ENCODE peak calls at places on chromosomes 7 and 10, in five cellular contexts. One of them, this sample, is unnamed.

GRCh38 chr10:70445718-70446485 is 4.4 kb upstream of the NODAL start:
- DNase-seq in GM12878: no peak
- DNase-seq in HepG2: no peak
- DNase-seq in K562: no peak
- DNase-seq in HCT116: no peak
- DNase-seq in this sample: no peak

GRCh38 chr7:47190462-47190861 is 391.4 kb downstream of the TNS3 start:
- DNase-seq in HCT116: no peak
- DNase-seq in GM12878: no peak
- DNase-seq in K562: no peak
- DNase-seq in HepG2: no peak
- DNase-seq in this sample: peak

GRCh38 chr7:24139996-24140395 is 144.0 kb upstream of the NPY start:
- DNase-seq in HepG2: no peak
- DNase-seq in HCT116: no peak
- DNase-seq in GM12878: no peak
- DNase-seq in K562: no peak
- DNase-seq in this sample: no peak

GRCh38 chr10:75065081-75065480 is 46.4 kb upstream of the SAMD8 start:
- DNase-seq in HCT116: no peak
- DNase-seq in HepG2: no peak
- DNase-seq in GM12878: no peak
- DNase-seq in K562: no peak
- DNase-seq in this sample: no peak

GRCh38 chr10:48574817-48575380 is 30.0 kb downstream of the ARHGAP22 start:
- DNase-seq in HCT116: no peak
- DNase-seq in GM12878: no peak
- DNase-seq in HepG2: no peak
- DNase-seq in K562: no peak
- DNase-seq in this sample: no peak

GRCh38 chr10:52486840-52487611 is 172.9 kb downstream of the DKK1 start:
- DNase-seq in HCT116: no peak
- DNase-seq in HepG2: no peak
- DNase-seq in K562: no peak
- DNase-seq in GM12878: no peak
- DNase-seq in this sample: no peak

GRCh38 chr7:139725077-139725476 is 52.7 kb downstream of the HIPK2 start:
- DNase-seq in K562: no peak
- DNase-seq in HCT116: no peak
- DNase-seq in HepG2: no peak
- DNase-seq in GM12878: peak
- DNase-seq in this sample: no peak

GRCh38 chr10:15735766-15736165 is 16.0 kb upstream of the ITGA8 start:
- DNase-seq in K562: no peak
- DNase-seq in HCT116: no peak
- DNase-seq in GM12878: no peak
- DNase-seq in HepG2: no peak
- DNase-seq in this sample: no peak

GRCh38 chr10:29790223-29790622 is 155.5 kb upstream of the SVIL start:
- DNase-seq in HCT116: no peak
- DNase-seq in K562: no peak
- DNase-seq in HepG2: no peak
- DNase-seq in GM12878: no peak
- DNase-seq in this sample: no peak

GRCh38 chr10:48768451-48768766 is 83.7 kb downstream of the WDFY4 start:
- DNase-seq in HepG2: no peak
- DNase-seq in HCT116: no peak
- DNase-seq in K562: no peak
- DNase-seq in GM12878: no peak
- DNase-seq in this sample: no peak

GRCh38 chr7:122887198-122887597 is 938 bp upstream of the CADPS2 start:
- DNase-seq in HCT116: peak
- DNase-seq in GM12878: no peak
- DNase-seq in K562: peak
- DNase-seq in HepG2: peak
- DNase-seq in this sample: peak

GRCh38 chr10:18875480-18875879 is 173.1 kb upstream of the MALRD1 start:
- DNase-seq in HepG2: no peak
- DNase-seq in K562: no peak
- DNase-seq in GM12878: no peak
- DNase-seq in HCT116: no peak
- DNase-seq in this sample: no peak

GRCh38 chr7:93574269-93574645 is 267 bp downstream of the CALCR start:
- DNase-seq in HCT116: no peak
- DNase-seq in HepG2: no peak
- DNase-seq in K562: no peak
- DNase-seq in GM12878: no peak
- DNase-seq in this sample: peak

GRCh38 chr10:116690356-116691078 is 51.8 kb downstream of the HSPA12A start:
- DNase-seq in GM12878: no peak
- DNase-seq in HCT116: no peak
- DNase-seq in HepG2: no peak
- DNase-seq in K562: peak
- DNase-seq in this sample: no peak

GRCh38 chr7:83976302-83976701 is 218.3 kb downstream of the SEMA3A start:
- DNase-seq in HepG2: peak
- DNase-seq in K562: peak
- DNase-seq in GM12878: no peak
- DNase-seq in HCT116: no peak
- DNase-seq in this sample: peak

GRCh38 chr7:87414400-87415188 is 60.9 kb downstream of the ABCB4 start:
- DNase-seq in GM12878: no peak
- DNase-seq in K562: no peak
- DNase-seq in HCT116: no peak
- DNase-seq in HepG2: peak
- DNase-seq in this sample: no peak

GRCh38 chr10:37712489-37713131 is 144.8 kb downstream of the ZNF248 start:
- DNase-seq in GM12878: no peak
- DNase-seq in K562: no peak
- DNase-seq in HepG2: no peak
- DNase-seq in HCT116: no peak
- DNase-seq in this sample: no peak

GRCh38 chr7:71746004-71746403 is 614.1 kb downstream of the GALNT17 start:
- DNase-seq in HCT116: no peak
- DNase-seq in K562: no peak
- DNase-seq in GM12878: no peak
- DNase-seq in HepG2: no peak
- DNase-seq in this sample: no peak

GRCh38 chr7:141290951-141291350 is 217.1 kb downstream of the TMEM178B start:
- DNase-seq in HepG2: no peak
- DNase-seq in GM12878: no peak
- DNase-seq in HCT116: no peak
- DNase-seq in K562: no peak
- DNase-seq in this sample: no peak

GRCh38 chr10:42960491-42961155 is 116.2 kb upstream of the RET start:
- DNase-seq in HCT116: peak
- DNase-seq in K562: no peak
- DNase-seq in HepG2: no peak
- DNase-seq in GM12878: no peak
- DNase-seq in this sample: no peak

GRCh38 chr10:15262036-15262713 is 93.7 kb upstream of the NMT2 start:
- DNase-seq in HepG2: peak
- DNase-seq in K562: no peak
- DNase-seq in HCT116: no peak
- DNase-seq in GM12878: no peak
- DNase-seq in this sample: peak

GRCh38 chr10:77857272-77857671 is 69.3 kb downstream of the DLG5 start:
- DNase-seq in GM12878: no peak
- DNase-seq in HCT116: no peak
- DNase-seq in K562: no peak
- DNase-seq in HepG2: no peak
- DNase-seq in this sample: no peak

GRCh38 chr10:4131407-4132215 is 346.6 kb upstream of the KLF6 start:
- DNase-seq in GM12878: peak
- DNase-seq in HCT116: no peak
- DNase-seq in HepG2: no peak
- DNase-seq in K562: no peak
- DNase-seq in this sample: no peak

GRCh38 chr7:140876519-140877248 is 48.0 kb downstream of the BRAF start:
- DNase-seq in HepG2: no peak
- DNase-seq in GM12878: peak
- DNase-seq in HCT116: no peak
- DNase-seq in K562: no peak
- DNase-seq in this sample: no peak

GRCh38 chr10:123250640-123251039 is 96.4 kb downstream of the BUB3 start:
- DNase-seq in GM12878: no peak
- DNase-seq in K562: no peak
- DNase-seq in HCT116: no peak
- DNase-seq in HepG2: no peak
- DNase-seq in this sample: no peak

GRCh38 chr10:73810735-73811465 is 498 bp downstream of the NDST2 start:
- DNase-seq in HCT116: no peak
- DNase-seq in HepG2: no peak
- DNase-seq in GM12878: no peak
- DNase-seq in K562: peak
- DNase-seq in this sample: no peak

GRCh38 chr7:30148951-30149459 is 14.2 kb downstream of the MTURN start:
- DNase-seq in K562: no peak
- DNase-seq in HCT116: no peak
- DNase-seq in GM12878: no peak
- DNase-seq in HepG2: no peak
- DNase-seq in this sample: no peak

GRCh38 chr7:71538210-71538609 is 406.3 kb downstream of the GALNT17 start:
- DNase-seq in HCT116: no peak
- DNase-seq in HepG2: no peak
- DNase-seq in K562: no peak
- DNase-seq in GM12878: no peak
- DNase-seq in this sample: peak

GRCh38 chr10:126479280-126479679 is 91.0 kb upstream of the ADAM12 start:
- DNase-seq in GM12878: no peak
- DNase-seq in HepG2: no peak
- DNase-seq in HCT116: no peak
- DNase-seq in K562: no peak
- DNase-seq in this sample: no peak

GRCh38 chr7:68205826-68206225 is 1209.2 kb downstream of the TYW1 start:
- DNase-seq in HepG2: no peak
- DNase-seq in K562: no peak
- DNase-seq in GM12878: no peak
- DNase-seq in HCT116: no peak
- DNase-seq in this sample: no peak

GRCh38 chr10:68550747-68551411 is 9.3 kb upstream of the TET1 start:
- DNase-seq in HepG2: peak
- DNase-seq in K562: peak
- DNase-seq in GM12878: no peak
- DNase-seq in HCT116: peak
- DNase-seq in this sample: peak

GRCh38 chr10:80517416-80518142 is 20.1 kb upstream of the SH2D4B start:
- DNase-seq in GM12878: no peak
- DNase-seq in HCT116: no peak
- DNase-seq in HepG2: no peak
- DNase-seq in K562: no peak
- DNase-seq in this sample: no peak

GRCh38 chr10:80515511-80515910 is 22.2 kb upstream of the SH2D4B start:
- DNase-seq in HCT116: no peak
- DNase-seq in GM12878: no peak
- DNase-seq in HepG2: no peak
- DNase-seq in K562: no peak
- DNase-seq in this sample: no peak

GRCh38 chr10:80518143-80518806 is 19.4 kb upstream of the SH2D4B start:
- DNase-seq in K562: no peak
- DNase-seq in GM12878: no peak
- DNase-seq in HepG2: no peak
- DNase-seq in HCT116: no peak
- DNase-seq in this sample: no peak

GRCh38 chr10:80516506-80517075 is 21.1 kb upstream of the SH2D4B start:
- DNase-seq in HepG2: no peak
- DNase-seq in GM12878: no peak
- DNase-seq in HCT116: no peak
- DNase-seq in K562: no peak
- DNase-seq in this sample: no peak

GRCh38 chr10:80515941-80516340 is 21.8 kb upstream of the SH2D4B start:
- DNase-seq in HepG2: no peak
- DNase-seq in HCT116: no peak
- DNase-seq in K562: no peak
- DNase-seq in GM12878: no peak
- DNase-seq in this sample: no peak
- H3K4me2 ChIP-seq in HepG2: no peak
- H3K4me2 ChIP-seq in HCT116: no peak
- H3K4me2 ChIP-seq in K562: no peak
- H3K4me2 ChIP-seq in GM12878: no peak
- H3K4me2 ChIP-seq in this sample: no peak

DNA sequence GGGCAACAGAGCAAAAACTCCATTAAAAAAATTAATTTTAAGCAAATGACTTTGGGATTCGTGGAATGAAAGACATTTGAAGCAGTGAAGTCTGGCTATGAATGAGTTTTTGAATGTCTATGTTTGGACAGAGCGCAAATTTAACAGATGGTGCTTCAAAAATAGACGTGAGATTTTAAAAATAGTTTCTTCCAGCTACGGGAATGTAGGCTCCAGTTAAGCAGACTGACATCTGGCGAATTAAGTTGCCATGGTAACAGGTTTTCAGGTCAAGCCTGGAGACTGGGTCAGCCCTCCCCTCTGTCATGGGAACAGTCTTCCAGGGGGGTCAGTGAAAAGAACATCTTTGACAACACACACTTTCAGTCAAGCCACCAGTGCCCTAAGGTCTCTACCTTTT is 62.0 kb downstream of the MYOF start:
- DNase-seq in GM12878: no peak
- DNase-seq in HCT116: no peak
- DNase-seq in K562: no peak
- DNase-seq in HepG2: no peak
- DNase-seq in this sample: peak
- H3K27ac ChIP-seq in GM12878: no peak
- H3K27ac ChIP-seq in HCT116: no peak
- H3K27ac ChIP-seq in K562: no peak
- H3K27ac ChIP-seq in HepG2: no peak
- H3K27ac ChIP-seq in this sample: peak

DNA sequence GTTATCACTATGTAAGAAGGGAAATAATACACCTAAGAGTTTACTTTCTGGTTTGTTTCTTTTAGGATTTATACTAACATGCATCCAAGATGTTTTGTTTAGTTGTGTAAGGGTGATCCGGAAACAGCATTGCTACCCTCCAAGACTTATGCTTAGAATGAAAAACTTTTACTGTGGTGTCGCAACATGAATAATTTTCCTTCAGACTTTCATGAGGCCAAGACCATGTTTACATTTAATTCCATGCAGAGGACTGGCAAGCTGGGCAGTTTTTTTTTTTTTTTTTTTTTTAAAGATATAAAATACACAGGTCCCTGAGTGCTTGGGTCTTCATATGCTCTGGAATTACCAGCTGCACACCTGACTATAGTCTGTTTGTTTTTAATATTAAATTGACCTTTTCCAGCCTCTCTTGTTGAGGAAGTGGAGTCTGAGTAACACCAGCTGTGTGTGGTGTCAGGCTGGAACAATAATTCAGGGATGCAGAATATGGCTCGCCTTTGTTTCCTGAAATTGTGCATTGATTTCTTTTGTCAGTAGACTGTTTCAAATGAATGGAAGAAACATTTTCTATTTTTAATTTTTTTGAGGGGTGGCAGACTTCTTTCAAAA is 81.7 kb downstream of the ST7 start:
- DNase-seq in HepG2: no peak
- DNase-seq in K562: no peak
- DNase-seq in GM12878: no peak
- DNase-seq in HCT116: no peak
- DNase-seq in this sample: no peak
- TF ChIP-seq ZBTB33 in HepG2: no peak
- TF ChIP-seq ZBTB33 in K562: no peak
- TF ChIP-seq ZBTB33 in GM12878: no peak
- TF ChIP-seq ZBTB33 in HCT116: no peak
- TF ChIP-seq ZBTB33 in this sample: no peak

GRCh38 chr7:107564553-107565298 is 955 bp downstream of the DUS4L start:
- DNase-seq in GM12878: no peak
- DNase-seq in HCT116: peak
- DNase-seq in HepG2: no peak
- DNase-seq in K562: no peak
- DNase-seq in this sample: no peak
- H3K4me2 ChIP-seq in GM12878: peak
- H3K4me2 ChIP-seq in HCT116: peak
- H3K4me2 ChIP-seq in HepG2: peak
- H3K4me2 ChIP-seq in K562: peak
- H3K4me2 ChIP-seq in this sample: peak

This sample was measured in SK-N-SH.